ENCODE peak calls at places on chromosome 18, in ten cellular contexts. C is non-pigmented ciliary epithelial cell; W is SK-MEL-5; V is foreskin fibroblast; S is kidney tubule cell; J is stimulated activated CD8-positive, alpha-beta memory T cell treated with anti-CD3 and anti-CD28 coated beads, Interleukin-7, amount 100 ng/mL, for 24 hours; L is H7; Q is HCEC 1CT; N is adrenal gland; T is omental fat pad. E is an unnamed sample.

GRCh38 chr18:71899183-71899582 is 645.0 kb downstream of the CBLN2 start:
- DNase-seq in C (no peak), W (no peak), V (no peak), S (no peak), J (no peak), L (no peak), Q (no peak), N (no peak), T (no peak), E (no peak)

GRCh38 chr18:58202406-58202730 is 158.3 kb downstream of the NEDD4L start:
- DNase-seq in C (no peak), W (peak), V (no peak), S (peak), J (no peak), L (no peak), Q (no peak), N (peak), T (no peak), E (no peak)

GRCh38 chr18:78362198-78362597 is 617.4 kb upstream of the SALL3 start:
- DNase-seq in C (no peak), W (no peak), V (no peak), S (no peak), J (no peak), L (no peak), Q (no peak), N (no peak), T (no peak), E (no peak)

GRCh38 chr18:61892683-61893303 is at the start of gene RNF152:
- DNase-seq in C (no peak), W (no peak), V (no peak), S (peak), J (no peak), L (peak), Q (peak), N (peak), T (no peak), E (no peak)

GRCh38 chr18:32010124-32010745 is 8.4 kb upstream of the RNF125 start:
- DNase-seq in C (no peak), W (no peak), V (no peak), S (no peak), J (no peak), L (no peak), Q (no peak), N (no peak), T (no peak), E (no peak)

GRCh38 chr18:64115906-64116305 is 33.0 kb downstream of the LINC00305 start:
- DNase-seq in C (no peak), W (no peak), V (no peak), S (no peak), J (no peak), L (no peak), Q (no peak), N (no peak), T (no peak), E (no peak)

GRCh38 chr18:3450358-3451107 is 561 bp downstream of the TGIF1 start:
- DNase-seq in C (no peak), W (no peak), V (no peak), S (peak), J (peak), L (peak), Q (peak), N (peak), T (no peak), E (no peak)

GRCh38 chr18:59921384-59921891 is 21.6 kb downstream of the PMAIP1 start:
- DNase-seq in C (no peak), W (no peak), V (no peak), S (no peak), J (no peak), L (no peak), Q (no peak), N (no peak), T (no peak), E (no peak)

GRCh38 chr18:67468038-67468437 is 48.5 kb downstream of the DSEL start:
- DNase-seq in C (no peak), W (no peak), V (no peak), S (peak), J (no peak), L (no peak), Q (no peak), N (no peak), T (no peak), E (no peak)

GRCh38 chr18:21163647-21164625 is 52.3 kb upstream of the ROCK1 start:
- DNase-seq in C (peak), W (no peak), V (peak), S (peak), J (no peak), L (no peak), Q (peak), N (no peak), T (no peak), E (peak)

GRCh38 chr18:77095356-77096030 is 37.1 kb downstream of the MBP start:
- DNase-seq in C (no peak), W (no peak), V (no peak), S (no peak), J (no peak), L (no peak), Q (no peak), N (no peak), T (no peak), E (no peak)

E was measured in kidney glomerular epithelial cell.